ENCODE peak calls at places on chromosome 2, in seven cellular contexts. Y is AG04450; O is HFF-Myc; R is NCI-H748 treated with DMSO at 0.1 percent for 48 hours; X is NCI-H2029; H is CD8-positive, alpha-beta memory T cell; U is amniotic stem cell. J is an unnamed sample.

GRCh38 chr2:240789501-240790369 is 30.3 kb downstream of the KIF1A start:
- DNase-seq in Y (no peak), O (no peak), R (no peak), X (no peak), H (no peak), U (no peak), J (no peak)

GRCh38 chr2:41763091-41763490 is 284.7 kb upstream of the PKDCC start:
- DNase-seq in Y (no peak), O (no peak), R (peak; percentile 90), X (no peak), H (no peak), U (no peak), J (no peak)

GRCh38 chr2:170512271-170512670 is 202.9 kb upstream of the SP5 start:
- DNase-seq in Y (no peak), O (no peak), R (no peak), X (peak; percentile 7), H (no peak), U (no peak), J (no peak)

GRCh38 chr2:128809256-128809636 is 490.6 kb upstream of the HS6ST1 start:
- DNase-seq in Y (no peak), O (no peak), R (no peak), X (no peak), H (no peak), U (no peak), J (no peak)

GRCh38 chr2:223860809-223861738 is 23.7 kb upstream of the AP1S3 start:
- DNase-seq in Y (no peak), O (no peak), R (no peak), X (no peak), H (no peak), U (peak; percentile 13), J (no peak)

GRCh38 chr2:234931369-234931768 is 20.4 kb upstream of the SH3BP4 start:
- DNase-seq in Y (peak; percentile 73), O (no peak), R (no peak), X (no peak), H (no peak), U (no peak), J (no peak)

GRCh38 chr2:96869824-96870630 is at the start of gene SEMA4C:
- DNase-seq in Y (no peak), O (no peak), R (no peak), X (no peak), H (peak; percentile 67), U (no peak), J (no peak)

GRCh38 chr2:25377822-25378421 is 36.2 kb upstream of the DNMT3A start:
- DNase-seq in Y (no peak), O (no peak), R (no peak), X (no peak), H (no peak), U (no peak), J (no peak)

GRCh38 chr2:8821276-8822217 is 15.9 kb downstream of the KIDINS220 start:
- DNase-seq in Y (no peak), O (no peak), R (no peak), X (no peak), H (no peak), U (no peak), J (no peak)

GRCh38 chr2:21561965-21562364 is 438.2 kb downstream of the TDRD15 start:
- DNase-seq in Y (no peak), O (no peak), R (no peak), X (no peak), H (no peak), U (no peak), J (no peak)

GRCh38 chr2:31980674-31981356 is 30.0 kb downstream of the MEMO1 start:
- DNase-seq in Y (no peak), O (no peak), R (no peak), X (no peak), H (no peak), U (no peak), J (no peak)

GRCh38 chr2:66495788-66496640 is 61.1 kb downstream of the MEIS1 start:
- DNase-seq in Y (peak; percentile 73), O (peak; percentile 33), R (no peak), X (no peak), H (no peak), U (peak; percentile 28), J (no peak)

GRCh38 chr2:64551851-64552250 is 27.7 kb downstream of the AFTPH start:
- DNase-seq in Y (no peak), O (no peak), R (no peak), X (no peak), H (no peak), U (no peak), J (no peak)

GRCh38 chr2:180141600-180141999 is 134.5 kb upstream of the CWC22 start:
- DNase-seq in Y (no peak), O (no peak), R (no peak), X (no peak), H (no peak), U (no peak), J (no peak)

J was measured in pulmonary artery endothelial cell.